ENCODE peak calls at places on chromosomes 5 and 9, in ten cellular contexts. D is HuH-7.5; Z is cardiac fibroblast; G is stimulated activated CD4-positive, alpha-beta T cell treated with anti-CD3 and anti-CD28 coated beads, Interleukin-2, amount 100 ng/mL, for 24 hours; C is A172; S is NCI-H524; P is NCI-H1092 treated with DMSO at 0.1 percent for 48 hours; A is activated CD8-positive, alpha-beta T cell treated with anti-CD3 and anti-CD28 coated beads, Interleukin-2, amount 10 ng/mL, durations not matched to agents 7 days and 5 days; Q is lung microvascular endothelial cell; X is stimulated activated naive B cell treated with anti-CD40 and anti-IgM and Interleukin-4, amounts not matched to agents 10 μg/mL and 1 μg/mL and 100 μg/mL, for 72 hours. H is an unnamed sample.

GRCh38 chr5:133247881-133248642 is 196.2 kb downstream of the HSPA4 start:
- DNase-seq in Z (peak; percentile 52), S (no peak), X (no peak), D (peak; percentile 60), G (no peak), Q (peak; percentile 90), A (no peak), P (no peak), C (peak; percentile 61), H (no peak)

GRCh38 chr5:88732862-88733261 is 150.1 kb downstream of the MEF2C start:
- DNase-seq in A (no peak), C (no peak), D (no peak), Q (no peak), P (no peak), G (no peak), X (no peak), S (peak; percentile 19), Z (no peak), H (no peak)

GRCh38 chr9:134593286-134593685 is 48.3 kb upstream of the COL5A1 start:
- DNase-seq in D (no peak), G (no peak), C (no peak), A (no peak), Z (no peak), X (no peak), Q (no peak), P (no peak), S (no peak), H (no peak)

GRCh38 chr9:96137666-96138429 is 164.1 kb downstream of the HSD17B3 start:
- DNase-seq in Z (peak; percentile 10), Q (no peak), A (no peak), S (no peak), D (no peak), P (no peak), G (no peak), C (no peak), X (no peak), H (peak; percentile 31)

GRCh38 chr9:31210982-31211570 is 1173.4 kb upstream of the ACO1 start:
- DNase-seq in D (no peak), Q (no peak), C (peak; percentile 8), X (peak; percentile 42), A (no peak), G (peak; percentile 17), P (no peak), Z (no peak), S (peak; percentile 83), H (no peak)

GRCh38 chr9:109463924-109464625 is 34.0 kb downstream of the PTPN3 start:
- DNase-seq in P (no peak), X (no peak), S (no peak), G (no peak), C (no peak), A (no peak), Z (no peak), D (no peak), Q (no peak), H (no peak)

GRCh38 chr9:523444-523843 is 308.8 kb downstream of the DOCK8 start:
- DNase-seq in D (no peak), P (no peak), Q (no peak), S (no peak), G (no peak), X (no peak), Z (no peak), C (no peak), A (no peak), H (no peak)

GRCh38 chr5:13860176-13860575 is 84.3 kb downstream of the DNAH5 start:
- DNase-seq in G (no peak), P (no peak), A (no peak), C (no peak), Q (no peak), Z (no peak), S (no peak), X (no peak), D (no peak), H (no peak)

GRCh38 chr5:143024227-143024920 is 254.2 kb downstream of the ARHGAP26 start:
- DNase-seq in D (no peak), C (no peak), Q (no peak), A (no peak), G (no peak), Z (no peak), X (no peak), S (peak; percentile 82), P (peak; percentile 84), H (no peak)

GRCh38 chr5:110588241-110588962 is 138.1 kb downstream of the TMEM232 start:
- DNase-seq in X (no peak), Q (no peak), A (no peak), Z (no peak), G (no peak), S (no peak), D (no peak), P (no peak), C (no peak), H (no peak)

GRCh38 chr9:112334319-112334828 is 955 bp upstream of the PTBP3 start:
- DNase-seq in Z (peak; percentile 56), C (peak; percentile 31), Q (peak; percentile 45), G (peak; percentile 53), D (no peak), X (no peak), P (no peak), A (peak; percentile 68), S (no peak), H (no peak)

H was measured in brain pericyte.